ENCODE peak calls at places on chromosomes 4 and X, in six cellular contexts. P, X, G, I, Q and M are unnamed samples. For H3K4me1, the result is how much of the 10 kb centered on the place peaks cover.

GRCh38 chrX:103831803-103832544 is at the start of gene RAB9B:
- DNase-seq in P (no peak), X (peak), G (peak), I (peak), Q (peak), M (peak)

GRCh38 chr4:100302061-100303026 is 112.1 kb upstream of the DDIT4L start:
- DNase-seq in P (no peak), X (no peak), G (no peak), I (no peak), Q (no peak), M (no peak)

GRCh38 chr4:56389558-56389957 is 2.3 kb upstream of the AASDH start:
- DNase-seq in P (no peak), X (no peak), G (no peak), I (no peak), Q (peak), M (no peak)

GRCh38 chr4:83170952-83171399 is 56.4 kb upstream of the PLAC8 start:
- DNase-seq in P (peak), X (no peak), G (no peak), I (no peak), Q (no peak), M (no peak)

GRCh38 chr4:1153567-1154090 is 18.8 kb downstream of the SPON2 start:
- DNase-seq in P (no peak), X (no peak), G (no peak), I (no peak), Q (no peak), M (no peak)

GRCh38 chrX:51876441-51876840 is 17.0 kb upstream of the MAGED1 start:
- DNase-seq in P (no peak), X (no peak), G (no peak), I (no peak), Q (no peak), M (no peak)

GRCh38 chrX:136585960-136586359 is 53.9 kb downstream of the VGLL1 start:
- DNase-seq in P (no peak), X (no peak), G (no peak), I (peak), Q (no peak), M (no peak)

GRCh38 chr4:99301376-99302164 is 10.8 kb upstream of the ADH1A start:
- DNase-seq in P (no peak), X (no peak), G (no peak), I (no peak), Q (no peak), M (no peak)

GRCh38 chrX:31555506-31555905 is 483.7 kb upstream of the FTHL17 start:
- DNase-seq in P (no peak), X (no peak), G (no peak), I (no peak), Q (no peak), M (no peak)

GRCh38 chr4:109861941-109862340 is 14.0 kb downstream of the LRIT3 start:
- DNase-seq in P (no peak), X (no peak), G (no peak), I (no peak), Q (no peak), M (no peak)

GRCh38 chr4:152100378-152101201 is 339.8 kb upstream of the GATB start:
- DNase-seq in P (no peak), X (no peak), G (peak), I (no peak), Q (no peak), M (peak)

GRCh38 chr4:7722716-7723115 is 216.9 kb downstream of the AFAP1 start:
- DNase-seq in P (no peak), X (no peak), G (no peak), I (no peak), Q (no peak), M (no peak)

GRCh38 chrX:100654256-100654655 is 10.3 kb downstream of the SRPX2 start:
- DNase-seq in P (no peak), X (no peak), G (no peak), I (peak), Q (no peak), M (no peak)

GRCh38 chr4:87108142-87108546 is 112.3 kb downstream of the KLHL8 start:
- DNase-seq in P (no peak), X (peak), G (no peak), I (no peak), Q (no peak), M (no peak)

GRCh38 chr4:44056721-44057151 is 391.9 kb downstream of the KCTD8 start:
- DNase-seq in P (no peak), X (no peak), G (no peak), I (peak), Q (no peak), M (no peak)

GRCh38 chr4:48483006-48483776 is at the start of gene SLC10A4:
- DNase-seq in P (no peak), X (no peak), G (no peak), I (peak), Q (peak), M (peak)

GRCh38 chr4:184787766-184788503 is 37.8 kb downstream of the ACSL1 start:
- DNase-seq in P (no peak), X (no peak), G (no peak), I (no peak), Q (no peak), M (no peak)

GRCh38 chr4:6104541-6105130 is 86.4 kb upstream of the C4orf50 start:
- DNase-seq in P (no peak), X (no peak), G (no peak), I (no peak), Q (no peak), M (no peak)

GRCh38 chr4:105619193-105619931 is 66.9 kb downstream of the ARHGEF38 start:
- DNase-seq in P (no peak), X (peak), G (peak), I (no peak), Q (no peak), M (peak)

GRCh38 chrX:153634236-153634635 is 12.8 kb upstream of the DUSP9 start:
- DNase-seq in P (no peak), X (no peak), G (no peak), I (no peak), Q (no peak), M (peak)

GRCh38 chr4:106691749-106692148 is 323.2 kb upstream of the GIMD1 start:
- DNase-seq in P (no peak), X (no peak), G (no peak), I (peak), Q (no peak), M (no peak)

GRCh38 chrX:54994099-54994498 is at the start of gene PFKFB1:
- DNase-seq in P (no peak), X (no peak), G (no peak), I (no peak), Q (no peak), M (no peak)

GRCh38 chr4:41360911-41361830 is 104.4 kb downstream of the UCHL1 start:
- DNase-seq in P (no peak), X (peak), G (peak), I (peak), Q (no peak), M (peak)

GRCh38 chrX:150486011-150486410 is 82.4 kb upstream of the MTM1 start:
- DNase-seq in P (no peak), X (no peak), G (peak), I (peak), Q (peak), M (no peak)

GRCh38 chr4:61375316-61375715 is 175.2 kb downstream of the ADGRL3 start:
- DNase-seq in P (no peak), X (no peak), G (no peak), I (no peak), Q (no peak), M (no peak)

GRCh38 chr4:86497131-86497530 is 97.0 kb upstream of the PTPN13 start:
- DNase-seq in P (peak), X (no peak), G (no peak), I (no peak), Q (no peak), M (no peak)

GRCh38 chrX:39309721-39310152 is 508.5 kb downstream of the MID1IP1 start:
- DNase-seq in P (no peak), X (no peak), G (no peak), I (no peak), Q (no peak), M (no peak)

GRCh38 chr4:48913346-48913745 is 6.8 kb upstream of the OCIAD2 start:
- DNase-seq in P (no peak), X (no peak), G (no peak), I (no peak), Q (no peak), M (no peak)

GRCh38 chr4:82624819-82625218 is 63.0 kb upstream of the TMEM150C start:
- DNase-seq in P (no peak), X (no peak), G (no peak), I (no peak), Q (no peak), M (no peak)

GRCh38 chr4:76434901-76435688 is at the start of gene SHROOM3:
- DNase-seq in P (no peak), X (no peak), G (no peak), I (peak), Q (no peak), M (no peak)

GRCh38 chr4:165016971-165017370 is 14.8 kb upstream of the TRIM60 start:
- DNase-seq in P (no peak), X (no peak), G (no peak), I (peak), Q (peak), M (no peak)
- TF ChIP-seq CTCF in P (peak), X (no peak), G (no peak), I (peak), Q (peak), M (no peak)

GRCh38 chrX:132480581-132481203 is 8.1 kb downstream of the MBNL3 start:
- DNase-seq in P (peak), X (peak), G (peak), I (no peak), Q (no peak), M (peak)
- H3K4me1 ChIP-seq in P (under half), X (under half), G (under half), I (half or more), Q (under half), M (under half)

DNA sequence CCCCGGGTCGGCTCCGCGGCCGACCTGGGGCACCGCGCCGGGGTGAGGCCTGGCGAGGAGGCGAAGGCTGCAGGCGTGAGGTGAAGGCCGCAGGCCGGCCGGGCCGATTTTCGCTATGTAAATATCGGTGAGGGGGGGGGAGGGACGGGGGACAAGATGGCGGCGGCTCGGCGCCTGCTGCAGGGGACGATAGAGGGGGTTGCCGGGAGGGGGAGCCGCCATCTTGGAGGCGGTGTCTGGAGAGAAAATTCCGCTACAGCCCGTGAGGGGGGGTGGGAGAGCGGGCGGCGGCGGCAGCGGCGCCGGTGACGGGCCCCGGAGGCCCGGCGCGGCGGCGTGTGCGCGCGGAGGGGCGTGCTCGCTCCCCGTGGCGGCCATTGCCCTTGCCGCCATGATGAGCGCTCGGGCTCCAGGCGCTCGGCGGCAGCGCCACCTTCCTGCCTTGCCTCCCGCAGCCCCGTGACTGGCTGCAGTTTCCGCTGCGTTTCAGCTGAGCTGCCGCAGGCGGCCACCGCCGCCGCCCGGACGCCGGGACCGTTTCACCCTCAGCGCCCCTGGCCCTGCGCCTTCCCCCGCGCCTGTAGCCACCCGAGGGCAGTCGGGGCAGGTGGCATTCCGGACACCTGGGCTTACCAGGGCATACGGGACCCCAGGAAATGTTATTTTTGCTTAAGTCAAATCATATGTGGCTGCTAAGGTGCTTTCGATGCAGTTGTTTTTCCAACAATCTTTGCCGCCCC is 692 bp downstream of the ZFX start:
- DNase-seq in P (peak), X (peak), G (peak), I (peak), Q (peak), M (peak)
- TF ChIP-seq POLR2AphosphoS5 in P (peak), X (peak), G (peak), I (peak), Q (no peak), M (peak)

DNA sequence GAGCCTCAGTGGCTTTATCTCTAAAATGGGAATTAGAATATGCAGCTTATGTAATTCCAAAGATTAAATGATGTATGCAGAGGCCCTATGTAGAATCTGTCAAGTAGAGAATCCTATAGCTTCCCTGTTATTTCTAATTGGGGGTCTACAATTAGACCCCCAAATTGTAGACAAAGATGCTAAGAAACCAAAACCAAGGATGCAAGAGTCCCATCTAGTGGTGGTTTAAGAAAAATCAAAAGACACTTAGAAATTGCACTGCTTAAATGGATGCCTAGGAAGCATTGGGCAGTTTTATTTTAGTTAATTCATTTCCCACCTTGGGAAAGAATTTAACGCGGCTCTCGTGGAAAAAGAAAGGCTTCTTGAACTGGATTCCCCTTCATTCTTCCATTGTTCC is 115.2 kb downstream of the GABRA2 start:
- DNase-seq in P (no peak), X (no peak), G (no peak), I (peak), Q (no peak), M (no peak)
- TF ChIP-seq CTCF in P (peak), X (no peak), G (no peak), I (peak), Q (no peak), M (no peak)

GRCh38 chr4:78784255-78784654 is 8.1 kb downstream of the BMP2K start:
- DNase-seq in P (no peak), X (no peak), G (no peak), I (no peak), Q (no peak), M (no peak)
- H3K4me1 ChIP-seq in P (under half), X (under half), G (half or more), I (under half), Q (under half), M (half or more)

DNA sequence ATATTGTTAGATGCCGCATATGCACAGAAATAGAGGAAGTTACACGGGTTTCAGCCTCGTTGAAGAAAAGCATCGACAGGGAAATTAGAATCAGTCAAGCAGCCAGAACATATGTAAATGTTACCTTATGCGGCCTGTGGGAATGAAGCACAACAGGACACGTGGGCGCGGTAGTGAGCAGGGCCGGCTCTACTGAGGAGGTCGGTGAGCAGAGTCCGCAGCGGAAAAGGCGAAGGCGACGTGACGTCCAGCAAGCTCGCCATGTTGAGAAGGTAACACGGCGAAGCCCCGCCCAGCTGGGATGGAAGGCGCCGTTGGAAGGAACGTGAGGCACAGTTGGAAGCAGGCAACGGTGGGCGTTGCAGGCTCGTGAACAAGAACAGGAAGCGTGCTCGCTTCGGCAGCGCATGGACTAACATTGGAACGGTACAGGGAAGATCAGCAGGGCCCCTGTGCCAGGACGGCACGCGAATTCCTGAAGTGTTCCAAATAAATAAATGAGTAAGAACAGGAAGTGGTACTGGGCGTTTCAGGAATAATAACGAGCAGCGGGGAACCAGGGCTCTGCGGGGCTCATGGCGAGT is 54.6 kb downstream of the MTNR1A start:
- DNase-seq in P (no peak), X (no peak), G (no peak), I (peak), Q (peak), M (no peak)
- TF ChIP-seq POLR2AphosphoS5 in P (no peak), X (no peak), G (no peak), I (no peak), Q (peak), M (no peak)

GRCh38 chrX:65668362-65669310 is 1.2 kb downstream of the MSN start:
- DNase-seq in P (peak), X (peak), G (peak), I (peak), Q (peak), M (peak)

GRCh38 chrX:65671286-65671685 is 3.8 kb downstream of the MSN start:
- DNase-seq in P (no peak), X (no peak), G (no peak), I (no peak), Q (no peak), M (no peak)

GRCh38 chrX:65667157-65667502 is 324 bp upstream of the MSN start:
- DNase-seq in P (no peak), X (no peak), G (no peak), I (no peak), Q (no peak), M (no peak)

GRCh38 chrX:65671966-65672365 is 4.5 kb downstream of the MSN start:
- DNase-seq in P (no peak), X (no peak), G (no peak), I (no peak), Q (no peak), M (no peak)

DNA sequence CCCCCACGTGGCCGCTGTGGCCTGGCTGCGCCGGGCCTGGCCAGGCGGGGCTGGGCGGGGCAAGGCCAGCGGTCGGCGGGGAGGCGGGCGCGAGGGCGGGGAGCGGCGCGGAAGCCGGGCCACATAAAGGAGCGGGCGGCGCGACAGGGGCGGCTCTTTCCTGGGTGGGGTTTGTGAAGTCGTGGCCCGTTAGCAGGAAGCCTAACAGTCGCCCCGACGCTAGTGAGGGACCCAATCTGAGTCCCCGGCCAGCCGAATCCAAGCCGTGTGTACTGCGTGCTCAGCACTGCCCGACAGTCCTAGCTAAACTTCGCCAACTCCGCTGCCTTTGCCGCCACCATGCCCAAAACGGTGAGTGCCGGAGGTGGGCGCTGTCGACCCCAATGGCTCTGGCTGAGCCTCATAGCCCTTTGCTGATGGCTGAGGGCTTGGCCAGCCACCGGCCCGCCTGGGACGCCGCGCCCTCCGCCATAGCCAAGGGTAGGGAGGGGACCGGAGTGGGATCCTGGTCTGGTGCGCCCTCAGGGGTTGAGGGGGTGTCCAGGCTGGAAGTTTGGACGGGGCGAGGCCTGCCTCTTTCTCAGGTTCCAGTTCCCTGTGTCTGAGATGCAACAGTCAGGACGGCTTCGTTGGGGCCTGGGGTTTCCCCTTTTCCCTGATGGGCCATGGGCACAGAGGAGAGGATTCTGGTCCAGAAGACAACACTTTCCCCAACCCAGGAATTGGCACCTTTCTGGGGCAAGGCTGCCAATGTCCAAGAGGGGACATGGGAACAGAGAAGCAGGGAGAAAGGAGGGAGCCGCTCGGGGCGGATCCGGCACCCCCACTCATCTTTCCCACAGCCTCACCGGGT is at the start of gene MSN:
- DNase-seq in P (no peak), X (peak), G (peak), I (peak), Q (peak), M (peak)
- TF ChIP-seq CTCF in P (peak), X (no peak), G (no peak), I (peak), Q (peak), M (no peak)

GRCh38 chrX:71543316-71543715 is 10.4 kb downstream of the OGT start:
- DNase-seq in P (no peak), X (no peak), G (no peak), I (no peak), Q (no peak), M (no peak)

GRCh38 chrX:71542411-71542810 is 9.5 kb downstream of the OGT start:
- DNase-seq in P (no peak), X (no peak), G (no peak), I (no peak), Q (no peak), M (no peak)

GRCh38 chrX:71541546-71542022 is 8.7 kb downstream of the OGT start:
- DNase-seq in P (no peak), X (no peak), G (no peak), I (no peak), Q (no peak), M (no peak)

GRCh38 chrX:71540801-71541545 is 8.1 kb downstream of the OGT start:
- DNase-seq in P (no peak), X (no peak), G (no peak), I (no peak), Q (no peak), M (no peak)

GRCh38 chrX:71542825-71543224 is 9.9 kb downstream of the OGT start:
- DNase-seq in P (no peak), X (no peak), G (no peak), I (no peak), Q (no peak), M (no peak)
- H3K4me1 ChIP-seq in P (under half), X (under half), G (half or more), I (under half), Q (under half), M (half or more)

GRCh38 chr4:70196855-70197254 is 1.3 kb downstream of the ODAM start:
- DNase-seq in P (no peak), X (no peak), G (no peak), I (no peak), Q (no peak), M (no peak)

GRCh38 chr4:70203601-70204000 is 8.1 kb downstream of the ODAM start:
- DNase-seq in P (no peak), X (no peak), G (no peak), I (no peak), Q (no peak), M (no peak)

GRCh38 chr4:70192895-70193294 is 2.6 kb upstream of the ODAM start:
- DNase-seq in P (no peak), X (no peak), G (no peak), I (no peak), Q (no peak), M (no peak)

GRCh38 chr4:70195425-70195824 is at the start of gene ODAM:
- DNase-seq in P (no peak), X (no peak), G (no peak), I (no peak), Q (no peak), M (no peak)

DNA sequence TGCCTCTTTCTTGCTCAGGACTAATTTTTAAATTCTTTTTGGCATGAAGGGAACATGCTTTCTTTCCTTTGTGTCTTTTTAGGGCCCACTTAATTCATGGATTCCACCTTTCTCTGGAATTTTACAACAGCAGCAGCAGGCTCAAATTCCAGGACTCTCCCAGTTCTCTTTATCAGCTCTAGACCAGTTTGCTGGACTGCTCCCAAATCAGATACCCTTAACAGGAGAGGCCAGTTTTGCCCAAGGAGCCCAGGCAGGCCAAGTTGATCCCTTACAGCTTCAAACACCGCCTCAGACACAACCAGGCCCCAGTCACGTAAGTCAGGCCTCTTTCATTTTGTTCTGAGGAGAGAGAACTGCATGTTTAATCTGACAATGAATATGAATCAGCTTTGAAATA is 2.3 kb downstream of the ODAM start:
- DNase-seq in P (no peak), X (no peak), G (peak), I (peak), Q (no peak), M (no peak)
- TF ChIP-seq POLR2AphosphoS5 in P (no peak), X (no peak), G (no peak), I (no peak), Q (no peak), M (no peak)